ENCODE peak calls at places on chromosomes 6 and 20, in five cellular contexts. D is H1, Y is spleen, X is SK-N-SH, Z is stomach. F is an unnamed sample.
A peak's percentile ranks its signal among the peaks of the same experiment; 100 is the strongest.

GRCh38 chr6:75275067-75275466 is 9.5 kb downstream of the TMEM30A start:
- DNase-seq in D (no peak), Y (no peak), X (no peak), Z (no peak), F (no peak)

GRCh38 chr6:125207956-125208355 is 54.4 kb downstream of the TPD52L1 start:
- DNase-seq in D (no peak), Y (no peak), X (no peak), Z (no peak), F (no peak)

GRCh38 chr6:35081426-35081851 is 59.7 kb downstream of the TCP11 start:
- DNase-seq in D (no peak), Y (peak; percentile 53), X (no peak), Z (no peak), F (no peak)

GRCh38 chr6:149963212-149963461 is 606 bp upstream of the ULBP1 start:
- DNase-seq in D (peak; percentile 67), Y (no peak), X (no peak), Z (no peak), F (peak; percentile 84)

GRCh38 chr6:4610256-4610655 is 165.9 kb upstream of the CDYL start:
- DNase-seq in D (no peak), Y (no peak), X (no peak), Z (no peak), F (no peak)

GRCh38 chr20:561437-562231 is 18.0 kb upstream of the CSNK2A1 start:
- DNase-seq in D (peak; percentile 83), Y (no peak), X (peak; percentile 83), Z (peak; percentile 65), F (no peak)

GRCh38 chr6:77620290-77620882 is 32.5 kb upstream of the MEI4 start:
- DNase-seq in D (no peak), Y (no peak), X (peak; percentile 9), Z (peak; percentile 28), F (no peak)

GRCh38 chr6:326896-327537 is 34.7 kb downstream of the DUSP22 start:
- DNase-seq in D (no peak), Y (no peak), X (no peak), Z (no peak), F (no peak)

GRCh38 chr6:117938324-117938995 is 31.4 kb downstream of the SLC35F1 start:
- DNase-seq in D (no peak), Y (no peak), X (no peak), Z (no peak), F (no peak)

GRCh38 chr20:35275741-35276251 is 2.1 kb downstream of the MMP24OS start:
- DNase-seq in D (no peak), Y (no peak), X (no peak), Z (no peak), F (no peak)

GRCh38 chr20:4502756-4503155 is 219.0 kb upstream of the PRND start:
- DNase-seq in D (no peak), Y (no peak), X (no peak), Z (no peak), F (no peak)

GRCh38 chr20:13786143-13786828 is 1.5 kb downstream of the NDUFAF5 start:
- DNase-seq in D (no peak), Y (no peak), X (no peak), Z (no peak), F (no peak)

GRCh38 chr6:116840091-116840490 is 11.2 kb upstream of the GPRC6A start:
- DNase-seq in D (no peak), Y (no peak), X (no peak), Z (no peak), F (no peak)

GRCh38 chr6:75524322-75524972 is 30.8 kb upstream of the FILIP1 start:
- DNase-seq in D (no peak), Y (no peak), X (no peak), Z (no peak), F (no peak)

GRCh38 chr6:53861543-53861942 is 66.7 kb downstream of the LRRC1 start:
- DNase-seq in D (no peak), Y (no peak), X (no peak), Z (no peak), F (no peak)

GRCh38 chr20:6006603-6006949 is 47.3 kb downstream of the LRRN4 start:
- DNase-seq in D (no peak), Y (no peak), X (no peak), Z (no peak), F (no peak)
- H3K4me3 ChIP-seq in D (peak overlapping the region; percentile 84), Y (peak overlapping the region; percentile 85), X (peak overlapping the region; percentile 91), Z (peak overlapping the region; percentile 99), F (peak overlapping the region; percentile 98)

DNA sequence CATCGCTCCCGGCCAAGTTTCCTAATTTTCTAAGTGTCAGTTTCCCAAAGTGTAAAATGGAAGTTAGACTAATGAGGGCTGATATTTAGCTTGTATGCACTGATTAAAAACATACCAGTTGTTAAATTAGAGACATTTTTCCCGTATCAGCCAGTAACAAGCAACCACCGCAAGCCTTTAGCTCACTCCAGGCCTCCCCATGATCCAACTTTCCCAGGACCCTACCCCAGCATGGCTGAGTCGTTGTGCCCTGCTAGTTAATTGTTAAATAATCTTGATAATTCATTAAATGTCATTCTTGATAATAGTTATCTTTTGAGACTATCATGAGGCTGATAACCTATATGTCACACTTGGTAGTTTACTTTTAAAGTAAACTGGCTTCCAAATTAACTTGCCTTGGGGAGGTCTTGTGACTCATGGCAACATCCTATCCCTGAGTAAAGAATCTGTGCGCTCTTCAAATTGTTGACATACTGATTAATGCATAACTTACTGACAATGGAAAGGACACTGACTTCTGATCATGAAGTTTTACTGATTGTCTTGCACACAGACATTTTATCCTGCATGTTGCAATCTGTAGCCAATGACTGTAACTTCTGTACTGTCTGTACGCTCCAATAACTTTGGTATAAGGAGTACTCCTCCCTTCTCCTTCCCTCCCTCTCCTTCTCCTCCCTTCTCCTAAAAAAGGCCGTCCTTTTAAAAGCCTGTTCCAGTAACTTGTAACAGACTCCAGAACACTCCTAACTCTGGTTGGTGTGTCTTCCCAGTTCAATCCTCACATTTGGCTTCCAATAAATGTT is 6.3 kb upstream of the GTF3C6 start:
- DNase-seq in D (no peak), Y (no peak), X (no peak), Z (no peak), F (no peak)
- TF ChIP-seq POLR2AphosphoS5 in D (no peak), Y (no peak), X (no peak), Z (no peak), F (peak; percentile 26)

GRCh38 chr6:27770724-27771123 is 141.5 kb downstream of the OR2B2 start:
- DNase-seq in D (no peak), Y (no peak), X (no peak), Z (no peak), F (no peak)

GRCh38 chr6:27775796-27776184 is 136.4 kb downstream of the OR2B2 start:
- DNase-seq in D (no peak), Y (no peak), X (no peak), Z (no peak), F (peak; percentile 27)

GRCh38 chr6:27768556-27768955 is 143.6 kb downstream of the OR2B2 start:
- DNase-seq in D (no peak), Y (no peak), X (no peak), Z (no peak), F (peak; percentile 54)

GRCh38 chr6:27771240-27771639 is 141.0 kb downstream of the OR2B2 start:
- DNase-seq in D (no peak), Y (no peak), X (no peak), Z (no peak), F (peak; percentile 40)

DNA sequence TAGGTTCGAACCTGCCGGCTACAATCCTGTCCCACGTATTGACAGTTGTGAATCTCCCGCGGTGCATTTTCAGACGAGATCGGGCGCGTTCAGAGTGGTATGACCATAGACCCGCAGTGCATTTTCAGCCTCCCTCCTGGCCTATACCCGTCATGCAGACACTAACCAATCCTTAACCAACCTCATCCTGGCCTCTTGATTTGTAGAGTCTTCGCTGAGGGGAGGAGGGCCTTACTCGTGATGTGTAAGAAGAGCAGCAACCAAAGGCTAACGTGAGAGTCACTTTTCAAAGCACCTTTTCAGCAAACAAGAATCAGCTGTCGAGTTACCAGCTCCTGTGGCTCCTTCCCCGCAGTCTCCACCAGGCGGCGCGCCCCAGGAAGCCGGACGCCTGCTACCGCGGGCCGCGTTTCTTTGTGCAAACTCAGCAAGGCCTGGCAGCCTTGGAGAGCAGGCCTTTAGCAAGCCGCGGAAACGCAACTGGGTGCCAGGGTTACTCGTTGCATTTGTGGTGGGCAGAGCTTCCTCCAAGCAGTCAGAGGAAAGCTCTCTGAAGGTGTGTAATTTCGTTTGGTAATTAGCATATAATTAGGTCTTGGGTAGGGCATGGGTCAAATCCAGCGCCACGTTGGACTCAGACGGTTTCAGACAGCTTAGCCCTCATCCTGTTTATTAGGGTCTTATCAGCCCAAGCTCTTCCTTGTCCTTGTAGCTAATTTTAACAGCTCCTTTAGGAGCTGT is 139.8 kb downstream of the OR2B2 start:
- DNase-seq in D (peak; percentile 94), Y (peak; percentile 97), X (peak; percentile 83), Z (peak; percentile 89), F (peak; percentile 76)
- TF ChIP-seq CTCF in D (peak; percentile 86), Y (peak; percentile 95), X (peak; percentile 88), Z (peak; percentile 88), F (peak; percentile 71)

DNA sequence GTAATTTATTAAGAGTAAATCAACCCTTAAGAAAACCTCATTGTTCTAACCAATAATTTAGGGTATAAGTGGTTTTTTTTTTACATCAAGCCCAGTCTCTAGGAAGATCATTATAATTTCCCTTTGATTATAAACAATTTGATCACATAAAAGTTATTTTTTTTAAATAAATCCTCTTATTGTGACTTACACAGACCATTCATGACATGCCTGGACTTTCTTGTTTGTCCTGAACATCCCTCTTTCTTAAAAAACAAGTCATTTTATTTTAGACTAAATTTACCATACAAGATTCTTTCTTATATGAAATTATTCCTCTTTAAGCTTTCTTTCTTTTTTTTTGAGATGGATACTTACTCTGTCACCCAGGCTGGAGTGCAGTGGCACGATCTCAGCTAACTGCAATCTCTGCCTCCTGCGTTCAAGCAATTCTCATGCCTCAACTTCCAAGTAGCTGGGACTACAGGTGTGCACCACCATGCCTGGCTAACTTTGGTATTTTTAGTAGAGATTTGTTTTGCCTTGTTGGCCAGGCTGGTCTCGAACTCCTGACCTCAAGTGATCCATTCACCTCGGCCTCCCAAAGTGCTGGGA is 53.6 kb upstream of the AGPAT4 start:
- DNase-seq in D (no peak), Y (no peak), X (no peak), Z (no peak), F (no peak)
- H3K4me3 ChIP-seq in D (no peak overlapping the region), Y (no peak overlapping the region), X (no peak overlapping the region), Z (no peak overlapping the region), F (no peak overlapping the region)

GRCh38 chr20:51500936-51501335 is 41.6 kb downstream of the NFATC2 start:
- DNase-seq in D (no peak), Y (no peak), X (no peak), Z (no peak), F (no peak)
- TF ChIP-seq POLR2AphosphoS5 in D (no peak), Y (no peak), X (no peak), Z (no peak), F (no peak)

GRCh38 chr6:137121401-137121997 is 51.9 kb downstream of the IL22RA2 start:
- DNase-seq in D (no peak), Y (no peak), X (no peak), Z (no peak), F (no peak)
- TF ChIP-seq CTCF in D (no peak), Y (no peak), X (no peak), Z (no peak), F (no peak)

F was measured in vagina.